ENCODE peak calls at places on chromosome 13, in nine cellular contexts. J is substantia nigra; W is fibroblast of villous mesenchyme; R is GOT3; U is endodermal cell; K is PC-9; E is activated CD4-positive, alpha-beta T cell treated with anti-CD3 and anti-CD28 coated beads, Interleukin-2, amount 50 U/mL, for 1 hour; O is DMS53; L is mesothelial cell of epicardium. D is an unnamed sample.

GRCh38 chr13:44165172-44165894 is 208.3 kb upstream of the SERP2 start:
- DNase-seq in J (no peak), W (no peak), R (no peak), U (no peak), K (no peak), E (no peak), O (no peak), L (no peak), D (no peak)

GRCh38 chr13:51825681-51826254 is 19.2 kb downstream of the TMEM272 start:
- DNase-seq in J (no peak), W (no peak), R (no peak), U (no peak), K (no peak), E (no peak), O (no peak), L (no peak), D (no peak)

GRCh38 chr13:109764474-109765292 is 21.7 kb downstream of the IRS2 start:
- DNase-seq in J (no peak), W (peak; percentile 34), R (no peak), U (no peak), K (no peak), E (peak; percentile 13), O (peak; percentile 28), L (no peak), D (no peak)

GRCh38 chr13:43522788-43523187 is 264.0 kb downstream of the ENOX1 start:
- DNase-seq in J (no peak), W (peak; percentile 64), R (no peak), U (no peak), K (no peak), E (no peak), O (no peak), L (no peak), D (peak; percentile 61)

GRCh38 chr13:54593504-54593903 is 1564.9 kb downstream of the OLFM4 start:
- DNase-seq in J (no peak), W (no peak), R (no peak), U (no peak), K (no peak), E (no peak), O (peak; percentile 28), L (no peak), D (no peak)

GRCh38 chr13:109867766-109868165 is 81.4 kb upstream of the IRS2 start:
- DNase-seq in J (no peak), W (peak; percentile 84), R (no peak), U (no peak), K (no peak), E (no peak), O (peak; percentile 27), L (no peak), D (no peak)

GRCh38 chr13:78608254-78608704 is 4.9 kb upstream of the POU4F1 start:
- DNase-seq in J (no peak), W (no peak), R (no peak), U (peak; percentile 61), K (no peak), E (no peak), O (no peak), L (no peak), D (no peak)

GRCh38 chr13:43428545-43429287 is 358.1 kb downstream of the ENOX1 start:
- DNase-seq in J (no peak), W (no peak), R (no peak), U (peak; percentile 53), K (no peak), E (no peak), O (no peak), L (no peak), D (no peak)

GRCh38 chr13:44690376-44690775 is 114.2 kb upstream of the TSC22D1 start:
- DNase-seq in J (no peak), W (no peak), R (no peak), U (no peak), K (no peak), E (no peak), O (no peak), L (no peak), D (no peak)

GRCh38 chr13:32409561-32410440 is 18.1 kb downstream of the N4BP2L1 start:
- DNase-seq in J (no peak), W (peak; percentile 68), R (no peak), U (peak; percentile 88), K (no peak), E (no peak), O (peak; percentile 74), L (no peak), D (no peak)

GRCh38 chr13:25973576-25973975 is 78.2 kb downstream of the SHISA2 start:
- DNase-seq in J (no peak), W (no peak), R (no peak), U (no peak), K (no peak), E (no peak), O (no peak), L (no peak), D (no peak)

GRCh38 chr13:46622918-46623256 is 69.9 kb downstream of the LRCH1 start:
- DNase-seq in J (no peak), W (peak; percentile 92), R (peak; percentile 6), U (no peak), K (no peak), E (no peak), O (no peak), L (no peak), D (peak; percentile 24)

GRCh38 chr13:106038752-106039151 is 496.7 kb downstream of the EFNB2 start:
- DNase-seq in J (no peak), W (peak; percentile 78), R (no peak), U (no peak), K (peak; percentile 50), E (no peak), O (no peak), L (no peak), D (peak; percentile 83)

GRCh38 chr13:26855071-26855470 is 94.5 kb upstream of the GPR12 start:
- DNase-seq in J (peak; percentile 37), W (no peak), R (no peak), U (no peak), K (no peak), E (no peak), O (no peak), L (no peak), D (no peak)